ENCODE peak calls at places on chromosomes 5 and 9, in four cellular contexts. K is HEK293T, F is fibroblast of the aortic adventitia, S is left colon. E is an unnamed sample.

GRCh38 chr9:21996438-21996837 is 1.8 kb downstream of the CDKN2B-AS1 start:
- DNase-seq in K (peak), F (no peak), S (no peak), E (peak)

GRCh38 chr9:137614631-137615386 is 4.0 kb upstream of the EHMT1 start:
- DNase-seq in K (no peak), F (no peak), S (no peak), E (no peak)

GRCh38 chr9:75001719-75002421 is 26.2 kb downstream of the CARNMT1 start:
- DNase-seq in K (peak), F (peak), S (no peak), E (no peak)

GRCh38 chr9:134589748-134590147 is 51.9 kb upstream of the COL5A1 start:
- DNase-seq in K (no peak), F (no peak), S (no peak), E (no peak)

GRCh38 chr5:36607114-36607561 is 732 bp downstream of the SLC1A3 start:
- DNase-seq in K (peak), F (peak), S (no peak), E (no peak)

GRCh38 chr5:72474117-72474915 is 32.9 kb downstream of the ZNF366 start:
- DNase-seq in K (no peak), F (peak), S (no peak), E (no peak)

GRCh38 chr5:98065261-98065909 is 708.1 kb upstream of the RGMB start:
- DNase-seq in K (no peak), F (peak), S (no peak), E (no peak)

GRCh38 chr9:34646211-34647083 is at the start of gene GALT:
- DNase-seq in K (peak), F (peak), S (peak), E (peak)

GRCh38 chr5:147188200-147189108 is 46.4 kb upstream of the STK32A start:
- DNase-seq in K (peak), F (peak), S (no peak), E (no peak)

E was measured in mucosa of descending colon.